ENCODE peak calls at places on chromosomes 2 and 18, in four cellular contexts. W is K562, Y is WTC11, N is HepG2. P is an unnamed sample.

GRCh38 chr2:235727186-235727585 is 233.3 kb downstream of the AGAP1 start:
- DNase-seq in N (no peak), W (no peak), Y (no peak), P (no peak)

GRCh38 chr2:119290859-119291587 is 67.4 kb downstream of the STEAP3 start:
- DNase-seq in N (peak; percentile 75), Y (peak; percentile 90), W (peak; percentile 62), P (peak; percentile 76)

GRCh38 chr2:189566046-189566445 is 14.5 kb downstream of the SLC40A1 start:
- DNase-seq in N (no peak), W (no peak), Y (no peak), P (no peak)

GRCh38 chr18:28854964-28855363 is 678.0 kb upstream of the CDH2 start:
- DNase-seq in Y (no peak), N (no peak), W (no peak), P (no peak)

GRCh38 chr2:204078003-204078698 is 141.6 kb downstream of the ICOS start:
- DNase-seq in W (no peak), N (no peak), Y (no peak), P (no peak)

GRCh38 chr2:227849906-227850305 is 21.5 kb upstream of the DAW1 start:
- DNase-seq in N (no peak), W (no peak), Y (no peak), P (no peak)

GRCh38 chr18:11852048-11852341 is 782 bp downstream of the CHMP1B start:
- DNase-seq in N (no peak), W (no peak), Y (no peak), P (no peak)

GRCh38 chr2:15701326-15701907 is 109.7 kb downstream of the DDX1 start:
- DNase-seq in N (no peak), Y (no peak), W (no peak), P (no peak)

GRCh38 chr18:79788096-79789085 is 9.3 kb upstream of the KCNG2 start:
- DNase-seq in W (no peak), N (no peak), Y (peak; percentile 66), P (no peak)

GRCh38 chr2:231325826-231326225 is 69.7 kb upstream of the B3GNT7 start:
- DNase-seq in N (no peak), Y (no peak), W (no peak), P (no peak)

GRCh38 chr2:224401641-224402342 is at the start of gene FAM124B:
- DNase-seq in W (peak; percentile 36), Y (no peak), N (no peak), P (no peak)

GRCh38 chr18:10197097-10197496 is 257.3 kb upstream of the APCDD1 start:
- DNase-seq in N (no peak), Y (no peak), W (no peak), P (no peak)

GRCh38 chr2:69667805-69668382 is 24.4 kb upstream of the AAK1 start:
- DNase-seq in Y (no peak), N (no peak), W (no peak), P (no peak)

GRCh38 chr2:168715849-168716248 is 86.6 kb upstream of the NOSTRIN start:
- DNase-seq in Y (no peak), W (no peak), N (no peak), P (no peak)

GRCh38 chr2:169625781-169626180 is 41.6 kb downstream of the PPIG start:
- DNase-seq in Y (no peak), W (no peak), N (no peak), P (no peak)

GRCh38 chr2:83071914-83072313 is 1387.2 kb downstream of the SUCLG1 start:
- DNase-seq in Y (peak; percentile 11), W (no peak), N (no peak), P (no peak)

GRCh38 chr2:94970353-94970752 is 55.2 kb upstream of the MAL start:
- DNase-seq in W (no peak), N (no peak), Y (no peak), P (no peak)

GRCh38 chr2:101972621-101973434 is 18.9 kb upstream of the IL1R2 start:
- DNase-seq in Y (no peak), W (no peak), N (no peak), P (no peak)

GRCh38 chr2:100699131-100699530 is 120.8 kb upstream of the NPAS2 start:
- DNase-seq in N (no peak), Y (no peak), W (no peak), P (no peak)

GRCh38 chr2:100997509-100998234 is 4.4 kb upstream of the RPL31 start:
- DNase-seq in N (no peak), W (no peak), Y (no peak), P (no peak)

GRCh38 chr18:4854664-4855063 is 342.4 kb downstream of the AKAIN1 start:
- DNase-seq in Y (peak; percentile 13), W (no peak), N (no peak), P (no peak)

GRCh38 chr2:54341656-54342055 is 85.6 kb upstream of the TSPYL6 start:
- DNase-seq in Y (no peak), W (no peak), N (no peak), P (no peak)

GRCh38 chr2:104854507-104855173 is 725 bp downstream of the POU3F3 start:
- DNase-seq in Y (no peak), W (no peak), N (no peak), P (no peak)

GRCh38 chr18:36348971-36349417 is 51.5 kb downstream of the FHOD3 start:
- DNase-seq in N (no peak), W (no peak), Y (no peak), P (no peak)

GRCh38 chr2:207123776-207124391 is 41.9 kb downstream of the KLF7 start:
- DNase-seq in N (no peak), W (no peak), Y (peak; percentile 25), P (no peak)

GRCh38 chr18:59957957-59958356 is 58.2 kb downstream of the PMAIP1 start:
- DNase-seq in N (peak; percentile 3), W (peak; percentile 9), Y (no peak), P (no peak)

GRCh38 chr2:111219734-111220505 is 99.2 kb downstream of the BCL2L11 start:
- DNase-seq in W (no peak), Y (no peak), N (no peak), P (no peak)

GRCh38 chr2:134310450-134311079 is 56.7 kb downstream of the MGAT5 start:
- DNase-seq in N (no peak), W (no peak), Y (no peak), P (no peak)

GRCh38 chr2:38653715-38654494 is 12.0 kb upstream of the GALM start:
- DNase-seq in W (no peak), N (peak; percentile 53), Y (no peak), P (no peak)

GRCh38 chr2:99571609-99572344 is 82.0 kb upstream of the REV1 start:
- DNase-seq in N (no peak), W (no peak), Y (no peak), P (no peak)

GRCh38 chr2:150856596-150857281 is 369.3 kb upstream of the RND3 start:
- DNase-seq in W (no peak), N (no peak), Y (no peak), P (no peak)

GRCh38 chr2:72138011-72138881 is 9.4 kb downstream of the CYP26B1 start:
- DNase-seq in Y (no peak), W (no peak), N (peak; percentile 24), P (peak; percentile 45)

GRCh38 chr2:241656190-241656741 is 18.8 kb downstream of the ATG4B start:
- DNase-seq in Y (no peak), N (no peak), W (no peak), P (no peak)

GRCh38 chr2:200350796-200351195 is 44.3 kb downstream of the SPATS2L start:
- DNase-seq in Y (no peak), W (no peak), N (no peak), P (no peak)

DNA sequence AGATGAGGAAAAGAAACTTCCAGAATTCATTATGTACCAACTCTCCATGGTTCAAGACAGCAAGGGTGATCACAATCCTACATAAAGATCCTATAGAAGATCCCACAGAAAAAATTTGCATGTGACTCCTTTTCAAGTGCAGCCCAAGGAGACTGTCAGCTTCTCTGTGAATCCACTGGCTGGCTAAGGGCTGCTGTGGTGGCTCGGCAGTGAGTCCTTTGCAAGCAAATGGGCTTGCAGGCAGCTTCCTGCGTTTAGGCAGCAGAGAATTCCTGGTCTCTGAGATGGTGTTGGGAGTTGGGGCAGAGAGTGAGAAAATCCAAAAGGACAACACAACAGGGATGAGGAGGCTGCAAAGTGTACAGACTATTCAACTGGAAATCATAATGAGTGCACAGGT is 43.4 kb downstream of the NABP1 start:
- DNase-seq in W (no peak), Y (peak; percentile 36), N (no peak), P (no peak)
- TF ChIP-seq HMGXB4 in W (no peak), Y (no peak), N (no peak), P (no peak)

DNA sequence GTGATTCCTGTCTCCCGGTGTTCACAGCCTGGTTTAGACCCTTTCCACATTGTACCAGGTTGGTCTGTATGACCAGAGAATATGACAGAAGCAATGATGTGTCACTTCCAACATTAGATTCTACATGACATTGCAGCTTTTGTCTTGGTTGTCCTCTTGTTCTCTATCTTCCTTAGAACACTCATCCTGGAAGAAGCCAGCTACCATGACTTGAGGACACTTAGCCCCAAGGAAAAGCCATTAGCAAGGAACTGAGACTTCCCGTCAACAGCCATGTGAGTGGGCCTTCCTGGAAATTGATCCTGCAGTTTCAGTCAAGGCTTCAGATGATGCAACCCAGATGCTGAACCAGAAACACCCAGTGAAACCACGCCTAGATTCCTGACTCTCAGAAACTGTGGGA is 143.3 kb downstream of the MREG start:
- DNase-seq in W (no peak), N (no peak), Y (no peak), P (peak; percentile 65)
- TF ChIP-seq HMGXB4 in W (no peak), N (no peak), Y (no peak), P (no peak)

DNA sequence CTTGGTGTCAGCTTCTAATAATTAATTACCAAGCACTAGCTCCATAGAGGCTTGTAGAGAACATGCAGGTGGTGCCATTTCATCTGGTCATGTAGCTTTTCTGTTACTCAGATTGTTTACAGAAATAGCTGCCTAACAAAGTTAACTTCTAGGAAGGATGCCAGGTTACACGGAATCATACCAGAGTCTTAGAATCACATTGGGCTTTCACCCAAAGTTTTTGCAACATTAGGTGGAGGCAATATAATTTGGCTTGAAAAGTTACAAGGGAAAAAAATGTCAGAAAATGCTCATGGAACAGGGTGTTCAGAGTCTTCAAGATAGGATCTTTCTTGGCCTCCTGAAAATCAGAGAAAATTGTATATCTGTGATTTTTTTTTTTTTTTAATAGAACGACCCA is 135.6 kb downstream of the ARHGAP15 start:
- DNase-seq in W (no peak), Y (no peak), N (no peak), P (no peak)
- TF ChIP-seq HMGXB4 in W (no peak), Y (no peak), N (no peak), P (no peak)

DNA sequence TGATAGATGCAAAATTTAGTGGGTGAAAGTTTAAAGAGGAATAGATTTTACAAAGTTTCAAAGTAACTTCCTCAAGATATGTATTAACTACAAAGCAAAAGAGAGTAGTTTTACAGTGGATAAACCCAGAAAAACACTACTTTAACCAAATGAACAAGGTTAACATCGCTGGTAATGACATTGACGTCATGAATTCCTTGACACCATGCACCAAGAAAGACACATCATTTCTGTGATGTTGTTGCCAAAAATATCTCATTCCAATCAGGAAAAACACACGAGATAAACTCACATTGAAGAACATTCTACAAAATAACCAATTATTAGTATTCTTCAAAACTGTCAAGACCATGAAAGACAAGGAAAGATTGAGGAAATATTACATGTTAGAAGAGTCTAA is 605.6 kb upstream of the SETBP1 start:
- DNase-seq in Y (no peak), W (no peak), N (no peak), P (no peak)
- TF ChIP-seq HMGXB4 in Y (no peak), W (no peak), N (no peak), P (no peak)

DNA sequence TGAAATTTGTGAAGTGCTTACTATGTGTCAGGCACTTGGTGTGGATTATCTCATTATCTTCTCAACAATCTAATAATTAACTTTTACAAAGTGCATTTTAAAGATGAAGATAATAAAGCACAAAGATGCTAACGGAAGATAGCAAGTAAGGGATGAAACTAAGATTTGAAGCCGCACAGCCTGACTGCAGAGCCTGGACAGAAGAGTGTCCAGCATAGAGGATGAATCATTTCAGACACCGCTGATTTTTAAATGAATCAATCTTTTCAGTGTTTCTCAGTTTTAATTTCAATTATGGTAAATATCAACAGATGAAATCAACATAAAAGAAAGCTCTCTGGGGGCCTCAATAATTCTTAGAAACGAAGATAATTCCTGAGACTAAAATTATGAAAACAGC is 24.5 kb upstream of the STAM2 start:
- DNase-seq in N (no peak), W (no peak), Y (no peak), P (no peak)
- TF ChIP-seq HMGXB4 in N (no peak), W (no peak), Y (no peak), P (no peak)

P was measured in A549.